ENCODE peak calls at places on chromosomes 16 and 17, in five cellular contexts. One of them, this sample, is unnamed.

GRCh38 chr16:85092309-85092708 is 20.0 kb downstream of the CIBAR2 start:
- DNase-seq in RPMI8226: no peak
- DNase-seq in EL: no peak
- DNase-seq in HuH-7: no peak
- DNase-seq in Ammon's horn: no peak
- DNase-seq in this sample: no peak

GRCh38 chr17:58322581-58323419 is 5.8 kb downstream of the TSPOAP1 start:
- DNase-seq in RPMI8226: no peak
- DNase-seq in HuH-7: no peak
- DNase-seq in EL: no peak
- DNase-seq in Ammon's horn: no peak
- DNase-seq in this sample: no peak

GRCh38 chr17:18020971-18021370 is 18.0 kb downstream of the ATPAF2 start:
- DNase-seq in HuH-7: no peak
- DNase-seq in Ammon's horn: no peak
- DNase-seq in RPMI8226: no peak
- DNase-seq in EL: no peak
- DNase-seq in this sample: no peak

GRCh38 chr17:11598274-11599221 is at the start of gene DNAH9:
- DNase-seq in EL: no peak
- DNase-seq in RPMI8226: no peak
- DNase-seq in Ammon's horn: peak; percentile 97
- DNase-seq in HuH-7: peak; percentile 18
- DNase-seq in this sample: peak; percentile 60

GRCh38 chr16:11949527-11949926 is 7.7 kb upstream of the NPIPB2 start:
- DNase-seq in HuH-7: peak; percentile 65
- DNase-seq in EL: peak; percentile 52
- DNase-seq in Ammon's horn: peak; percentile 85
- DNase-seq in RPMI8226: peak; percentile 75
- DNase-seq in this sample: peak; percentile 63

GRCh38 chr16:20280259-20280658 is 47.1 kb downstream of the GP2 start:
- DNase-seq in RPMI8226: no peak
- DNase-seq in Ammon's horn: no peak
- DNase-seq in HuH-7: no peak
- DNase-seq in EL: no peak
- DNase-seq in this sample: no peak

GRCh38 chr16:82067042-82067809 is 32.2 kb downstream of the HSD17B2 start:
- DNase-seq in RPMI8226: no peak
- DNase-seq in Ammon's horn: no peak
- DNase-seq in EL: no peak
- DNase-seq in HuH-7: no peak
- DNase-seq in this sample: no peak

GRCh38 chr17:74355065-74355464 is 6.6 kb downstream of the BTBD17 start:
- DNase-seq in EL: no peak
- DNase-seq in HuH-7: no peak
- DNase-seq in RPMI8226: no peak
- DNase-seq in Ammon's horn: no peak
- DNase-seq in this sample: no peak

GRCh38 chr16:29821663-29822115 is 1.4 kb downstream of the MVP start:
- DNase-seq in RPMI8226: no peak
- DNase-seq in HuH-7: no peak
- DNase-seq in EL: peak; percentile 90
- DNase-seq in Ammon's horn: no peak
- DNase-seq in this sample: peak; percentile 87

GRCh38 chr16:57185446-57185944 is 344 bp downstream of the PSME3IP1 start:
- DNase-seq in RPMI8226: peak; percentile 68
- DNase-seq in HuH-7: peak; percentile 22
- DNase-seq in Ammon's horn: peak; percentile 64
- DNase-seq in EL: peak; percentile 64
- DNase-seq in this sample: peak; percentile 84

GRCh38 chr17:44610331-44610730 is 45.9 kb upstream of the MEIOC start:
- DNase-seq in RPMI8226: no peak
- DNase-seq in EL: no peak
- DNase-seq in Ammon's horn: no peak
- DNase-seq in HuH-7: no peak
- DNase-seq in this sample: no peak

GRCh38 chr17:29158515-29159275 is 21.5 kb downstream of the MYO18A start:
- DNase-seq in EL: peak; percentile 90
- DNase-seq in RPMI8226: no peak
- DNase-seq in Ammon's horn: peak; percentile 70
- DNase-seq in HuH-7: no peak
- DNase-seq in this sample: no peak

GRCh38 chr16:24188143-24188542 is 68.0 kb upstream of the CACNG3 start:
- DNase-seq in RPMI8226: no peak
- DNase-seq in EL: no peak
- DNase-seq in Ammon's horn: no peak
- DNase-seq in HuH-7: no peak
- DNase-seq in this sample: no peak

GRCh38 chr17:35849469-35850348 is 19.0 kb downstream of the HEATR9 start:
- DNase-seq in RPMI8226: peak; percentile 69
- DNase-seq in HuH-7: peak; percentile 48
- DNase-seq in EL: peak; percentile 70
- DNase-seq in Ammon's horn: peak; percentile 73
- DNase-seq in this sample: peak; percentile 74

GRCh38 chr16:81710596-81710995 is 68.5 kb upstream of the PLCG2 start:
- DNase-seq in EL: no peak
- DNase-seq in Ammon's horn: no peak
- DNase-seq in RPMI8226: no peak
- DNase-seq in HuH-7: no peak
- DNase-seq in this sample: no peak

GRCh38 chr17:81210466-81210865 is 12.3 kb downstream of the CEP131 start:
- DNase-seq in EL: no peak
- DNase-seq in HuH-7: no peak
- DNase-seq in Ammon's horn: no peak
- DNase-seq in RPMI8226: no peak
- DNase-seq in this sample: no peak

GRCh38 chr17:79478841-79479240 is 132.0 kb downstream of the RBFOX3 start:
- DNase-seq in RPMI8226: no peak
- DNase-seq in Ammon's horn: no peak
- DNase-seq in EL: no peak
- DNase-seq in HuH-7: no peak
- DNase-seq in this sample: no peak

GRCh38 chr17:40777459-40777858 is 4.9 kb downstream of the KRT27 start:
- DNase-seq in EL: no peak
- DNase-seq in HuH-7: no peak
- DNase-seq in Ammon's horn: no peak
- DNase-seq in RPMI8226: no peak
- DNase-seq in this sample: no peak

GRCh38 chr16:56866955-56867830 is 2.2 kb downstream of the SLC12A3 start:
- DNase-seq in HuH-7: peak; percentile 52
- DNase-seq in RPMI8226: peak; percentile 75
- DNase-seq in EL: peak; percentile 63
- DNase-seq in Ammon's horn: peak; percentile 54
- DNase-seq in this sample: peak; percentile 72

GRCh38 chr17:31371511-31372097 is 19.9 kb upstream of the RAB11FIP4 start:
- DNase-seq in HuH-7: no peak
- DNase-seq in RPMI8226: peak; percentile 81
- DNase-seq in Ammon's horn: no peak
- DNase-seq in EL: peak; percentile 59
- DNase-seq in this sample: peak; percentile 80

GRCh38 chr16:10945065-10945787 is 862 bp downstream of the CLEC16A start:
- DNase-seq in Ammon's horn: no peak
- DNase-seq in RPMI8226: no peak
- DNase-seq in HuH-7: no peak
- DNase-seq in EL: no peak
- DNase-seq in this sample: no peak

GRCh38 chr17:43020030-43020621 is 2.1 kb downstream of the VAT1 start:
- DNase-seq in RPMI8226: no peak
- DNase-seq in HuH-7: no peak
- DNase-seq in EL: no peak
- DNase-seq in Ammon's horn: no peak
- DNase-seq in this sample: peak; percentile 31

GRCh38 chr17:39582658-39583057 is 25.1 kb downstream of the NEUROD2 start:
- DNase-seq in RPMI8226: no peak
- DNase-seq in Ammon's horn: no peak
- DNase-seq in EL: no peak
- DNase-seq in HuH-7: no peak
- DNase-seq in this sample: no peak

GRCh38 chr17:71039391-71039790 is 870.1 kb downstream of the KCNJ2 start:
- DNase-seq in Ammon's horn: no peak
- DNase-seq in HuH-7: no peak
- DNase-seq in EL: no peak
- DNase-seq in RPMI8226: no peak
- DNase-seq in this sample: no peak

GRCh38 chr16:66581246-66581952 is 2.1 kb downstream of the CMTM2 start:
- DNase-seq in RPMI8226: no peak
- DNase-seq in HuH-7: no peak
- DNase-seq in Ammon's horn: no peak
- DNase-seq in EL: no peak
- DNase-seq in this sample: peak; percentile 52

GRCh38 chr17:63841350-63842172 is 924 bp downstream of the SMARCD2 start:
- DNase-seq in EL: peak; percentile 50
- DNase-seq in HuH-7: peak; percentile 36
- DNase-seq in RPMI8226: peak; percentile 45
- DNase-seq in Ammon's horn: peak; percentile 62
- DNase-seq in this sample: peak; percentile 37

GRCh38 chr16:11799509-11800384 is 2.7 kb upstream of the ZC3H7A start:
- DNase-seq in RPMI8226: peak; percentile 40
- DNase-seq in HuH-7: no peak
- DNase-seq in EL: no peak
- DNase-seq in Ammon's horn: no peak
- DNase-seq in this sample: no peak

This sample was measured in fibroblast of mammary gland.